ENCODE peak calls at places on chromosomes 2 and 18, in seven cellular contexts. G is H1, S is GM23248, E is astrocyte, D is OCI-LY7, Y is neuronal stem cell, L is HCT116. M is an unnamed sample.

GRCh38 chr2:239027431-239028252 is 179.8 kb downstream of the TWIST2 start:
- DNase-seq in G (no peak), S (peak), E (no peak), D (no peak), Y (no peak), L (no peak), M (no peak)

GRCh38 chr2:156456616-156457015 is 20.4 kb downstream of the GPD2 start:
- DNase-seq in G (no peak), S (peak), E (peak), D (no peak), Y (no peak), L (no peak), M (no peak)

GRCh38 chr2:227098162-227098515 is 65.9 kb downstream of the COL4A4 start:
- DNase-seq in G (no peak), S (no peak), E (no peak), D (no peak), Y (no peak), L (no peak), M (no peak)

GRCh38 chr2:47309952-47310800 is 92.8 kb upstream of the MSH2 start:
- DNase-seq in G (no peak), S (peak), E (peak), D (peak), Y (no peak), L (no peak), M (no peak)

GRCh38 chr2:218002792-218003191 is at the start of gene TNS1:
- DNase-seq in G (no peak), S (peak), E (peak), D (no peak), Y (no peak), L (no peak), M (no peak)

GRCh38 chr18:49020621-49021021 is 69.9 kb upstream of the SMAD7 start:
- DNase-seq in G (no peak), S (peak), E (peak), D (no peak), Y (no peak), L (no peak), M (no peak)

GRCh38 chr2:239324456-239324855 is 76.4 kb downstream of the HDAC4 start:
- DNase-seq in G (no peak), S (no peak), E (no peak), D (no peak), Y (no peak), L (no peak), M (no peak)

GRCh38 chr2:211512746-211513145 is 956.3 kb downstream of the CPS1 start:
- DNase-seq in G (no peak), S (no peak), E (no peak), D (no peak), Y (no peak), L (no peak), M (no peak)

GRCh38 chr2:239820836-239821693 is 204.1 kb downstream of the NDUFA10 start:
- DNase-seq in G (no peak), S (no peak), E (no peak), D (no peak), Y (no peak), L (no peak), M (no peak)

GRCh38 chr2:100242891-100243670 is 79.2 kb downstream of the LONRF2 start:
- DNase-seq in G (no peak), S (peak), E (peak), D (peak), Y (peak), L (peak), M (peak)

GRCh38 chr18:54984908-54985307 is 25.6 kb upstream of the CCDC68 start:
- DNase-seq in G (no peak), S (no peak), E (no peak), D (no peak), Y (no peak), L (no peak), M (no peak)

GRCh38 chr2:217431577-217432269 is 571.1 kb downstream of the TNS1 start:
- DNase-seq in G (no peak), S (peak), E (no peak), D (no peak), Y (no peak), L (no peak), M (no peak)

GRCh38 chr2:130288467-130289403 is 54.0 kb upstream of the IMP4 start:
- DNase-seq in G (peak), S (no peak), E (no peak), D (no peak), Y (no peak), L (peak), M (no peak)

GRCh38 chr2:161983896-161984295 is 90.1 kb downstream of the DPP4 start:
- DNase-seq in G (no peak), S (peak), E (peak), D (no peak), Y (no peak), L (no peak), M (no peak)

GRCh38 chr2:3217646-3218045 is 160.0 kb downstream of the EIPR1 start:
- DNase-seq in G (no peak), S (no peak), E (no peak), D (no peak), Y (no peak), L (no peak), M (no peak)

GRCh38 chr2:221716434-221717303 is 144.6 kb upstream of the EPHA4 start:
- DNase-seq in G (no peak), S (peak), E (peak), D (no peak), Y (no peak), L (no peak), M (peak)

GRCh38 chr2:7020939-7021470 is 103.8 kb downstream of the RNF144A start:
- DNase-seq in G (no peak), S (no peak), E (no peak), D (no peak), Y (no peak), L (no peak), M (no peak)

GRCh38 chr2:207896525-207897295 is 127.0 kb upstream of the FZD5 start:
- DNase-seq in G (peak), S (no peak), E (no peak), D (no peak), Y (peak), L (no peak), M (no peak)
- H2AFZ ChIP-seq in G (no peak), S (no peak), E (no peak), D (no peak), Y (no peak), L (no peak), M (no peak)

GRCh38 chr18:44584900-44585299 is 95.8 kb upstream of the SETBP1 start:
- DNase-seq in G (no peak), S (no peak), E (no peak), D (no peak), Y (no peak), L (no peak), M (no peak)

GRCh38 chr18:44579028-44579692 is 101.5 kb upstream of the SETBP1 start:
- DNase-seq in G (no peak), S (peak), E (peak), D (peak), Y (peak), L (no peak), M (no peak)

GRCh38 chr18:44582432-44582831 is 98.3 kb upstream of the SETBP1 start:
- DNase-seq in G (no peak), S (no peak), E (no peak), D (no peak), Y (no peak), L (no peak), M (no peak)

GRCh38 chr18:44580159-44580558 is 100.5 kb upstream of the SETBP1 start:
- DNase-seq in G (no peak), S (no peak), E (no peak), D (no peak), Y (no peak), L (no peak), M (no peak)

GRCh38 chr18:44579745-44580144 is 100.9 kb upstream of the SETBP1 start:
- DNase-seq in G (no peak), S (peak), E (peak), D (no peak), Y (no peak), L (no peak), M (no peak)
- H2AFZ ChIP-seq in G (peak), S (peak), E (peak), D (no peak), Y (no peak), L (no peak), M (no peak)

GRCh38 chr2:140882671-140883620 is 1247.9 kb downstream of the LRP1B start:
- DNase-seq in G (no peak), S (no peak), E (no peak), D (no peak), Y (no peak), L (no peak), M (no peak)

GRCh38 chr2:140876015-140876414 is 1254.8 kb downstream of the LRP1B start:
- DNase-seq in G (no peak), S (no peak), E (no peak), D (peak), Y (no peak), L (no peak), M (no peak)

DNA sequence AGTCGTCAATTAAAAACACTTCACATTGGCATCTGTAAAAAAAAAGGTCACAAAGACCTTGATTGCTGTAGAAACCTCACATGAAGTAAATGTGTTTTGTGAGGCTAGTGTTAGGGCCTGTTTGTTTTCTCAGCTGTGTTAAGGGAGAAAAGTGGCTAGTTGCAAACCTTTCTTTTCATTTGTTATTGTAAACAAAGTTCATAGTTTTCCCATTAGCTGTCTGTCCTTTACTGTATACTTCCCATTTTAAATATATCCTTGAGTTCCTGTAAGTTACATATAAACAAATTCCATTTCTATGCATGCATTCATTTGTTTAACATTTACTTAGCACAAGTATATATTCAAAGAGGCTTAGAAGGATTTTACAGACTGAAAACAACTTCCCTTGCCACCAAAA is 1250.2 kb downstream of the LRP1B start:
- DNase-seq in G (no peak), S (no peak), E (peak), D (no peak), Y (no peak), L (no peak), M (peak)
- H2AFZ ChIP-seq in G (no peak), S (no peak), E (no peak), D (no peak), Y (no peak), L (no peak), M (peak)

DNA sequence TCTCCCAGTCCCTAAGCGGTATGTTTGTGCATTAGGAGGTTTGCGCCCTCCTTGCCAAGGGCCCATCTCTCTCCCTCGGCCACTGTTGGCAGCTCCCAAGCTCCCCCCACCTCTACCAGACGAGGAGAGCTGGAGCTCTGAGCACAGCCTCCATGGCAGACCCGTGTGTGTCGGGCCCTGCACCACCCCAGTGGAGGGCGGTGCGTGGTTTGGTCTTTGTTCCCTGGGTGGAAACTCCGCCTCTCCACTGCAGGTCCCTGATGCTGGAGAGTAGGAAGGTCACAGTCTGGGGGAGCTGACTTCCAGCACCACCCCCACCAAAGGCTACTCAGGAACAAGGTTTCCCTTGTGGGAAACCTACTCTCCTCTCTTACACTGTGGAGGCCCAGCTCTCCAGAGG is 162.6 kb upstream of the FHL2 start:
- DNase-seq in G (no peak), S (no peak), E (no peak), D (no peak), Y (no peak), L (no peak), M (no peak)
- H2AFZ ChIP-seq in G (no peak), S (no peak), E (no peak), D (no peak), Y (no peak), L (no peak), M (no peak)

DNA sequence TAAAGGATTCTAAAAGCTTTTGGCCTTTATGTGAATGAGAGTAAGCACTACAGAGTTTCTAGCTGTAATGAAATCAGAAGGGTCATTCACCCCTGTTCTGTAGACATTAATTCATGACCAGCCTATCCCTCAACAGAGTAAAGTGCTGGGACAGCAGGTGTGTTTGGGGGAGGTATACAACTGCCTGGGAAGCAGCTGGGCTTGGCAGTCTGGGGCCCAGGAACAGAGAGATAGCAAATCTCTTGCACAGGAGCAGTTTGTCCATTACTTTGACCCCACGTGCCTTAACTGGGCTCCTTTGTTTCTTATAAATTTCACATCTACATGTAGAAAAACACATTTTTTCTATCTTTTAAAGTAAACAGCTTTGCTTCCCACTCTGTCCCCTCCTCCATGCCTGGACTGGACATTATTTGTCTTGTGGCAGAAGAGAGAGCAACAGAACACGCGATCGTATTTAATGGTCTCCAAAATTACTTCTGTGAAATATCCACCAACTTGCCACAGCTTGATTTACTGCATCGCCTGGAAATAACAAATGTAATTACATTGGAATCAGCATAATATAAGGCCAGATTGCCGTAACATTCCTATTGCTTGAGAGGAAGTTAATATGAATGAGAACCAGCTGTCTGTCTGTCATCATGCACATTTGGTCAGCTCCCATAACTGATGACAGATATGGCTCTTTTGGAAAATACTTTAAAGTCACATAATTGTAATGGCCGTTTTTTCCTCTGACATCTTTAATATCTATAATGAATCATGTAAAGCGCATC is 263.8 kb downstream of the RBM43 start:
- DNase-seq in G (no peak), S (peak), E (no peak), D (no peak), Y (no peak), L (no peak), M (peak)
- H2AFZ ChIP-seq in G (peak), S (peak), E (no peak), D (no peak), Y (peak), L (no peak), M (no peak)

DNA sequence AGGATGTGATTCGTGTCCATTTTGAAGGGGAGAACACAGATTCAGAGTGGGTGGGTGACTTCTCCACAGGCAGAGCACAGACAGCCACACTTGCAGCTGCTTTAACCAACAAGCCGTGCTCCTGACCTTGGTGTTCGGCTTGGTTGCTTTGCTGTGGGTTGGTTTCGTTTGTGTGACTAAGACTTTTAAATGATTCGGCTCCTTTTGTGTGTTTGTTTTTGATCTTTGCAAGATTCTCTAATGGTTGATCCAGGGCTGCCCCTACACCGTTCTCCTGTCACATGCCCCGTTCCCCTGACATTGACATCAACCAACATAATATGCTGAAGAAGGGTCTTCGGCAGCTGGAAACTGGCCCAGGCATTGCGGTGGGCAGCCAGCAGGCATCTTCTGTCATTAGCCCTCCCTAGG is 95.9 kb upstream of the MBOAT2 start:
- DNase-seq in G (no peak), S (peak), E (peak), D (no peak), Y (no peak), L (no peak), M (no peak)
- H2AFZ ChIP-seq in G (no peak), S (peak), E (peak), D (no peak), Y (peak), L (peak), M (peak)

DNA sequence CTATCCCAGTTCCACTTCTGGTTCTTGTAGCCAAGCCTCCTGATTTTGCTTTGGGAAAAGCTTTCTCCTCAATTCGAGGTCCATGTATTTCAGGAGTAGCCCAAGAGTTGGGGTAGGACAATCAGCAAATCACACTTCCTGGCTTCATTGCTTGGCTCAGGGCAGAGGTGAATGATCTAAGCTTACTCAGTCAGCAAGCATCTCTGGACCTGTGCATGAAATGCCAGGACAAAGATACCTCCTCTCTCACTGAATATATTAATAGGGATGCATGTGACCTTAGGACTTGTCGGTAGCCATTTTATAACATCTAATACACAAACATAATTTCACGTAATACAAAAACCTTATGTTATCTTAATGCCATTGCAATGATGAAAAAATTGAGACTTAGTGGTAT is 373.1 kb downstream of the TGIF1 start:
- DNase-seq in G (no peak), S (no peak), E (no peak), D (no peak), Y (no peak), L (no peak), M (no peak)
- H2AFZ ChIP-seq in G (no peak), S (no peak), E (no peak), D (no peak), Y (no peak), L (no peak), M (no peak)

GRCh38 chr18:32934201-32934600 is 161.4 kb upstream of the KLHL14 start:
- DNase-seq in G (no peak), S (no peak), E (no peak), D (no peak), Y (no peak), L (no peak), M (no peak)
- H2AFZ ChIP-seq in G (no peak), S (no peak), E (no peak), D (peak), Y (no peak), L (no peak), M (no peak)

GRCh38 chr2:16260041-16260440 is 319.7 kb downstream of the MYCN start:
- DNase-seq in G (no peak), S (no peak), E (no peak), D (no peak), Y (no peak), L (no peak), M (no peak)

GRCh38 chr2:16257001-16257724 is 316.8 kb downstream of the MYCN start:
- DNase-seq in G (no peak), S (no peak), E (no peak), D (no peak), Y (no peak), L (no peak), M (no peak)

GRCh38 chr2:16257725-16258028 is 317.3 kb downstream of the MYCN start:
- DNase-seq in G (no peak), S (no peak), E (no peak), D (no peak), Y (no peak), L (no peak), M (no peak)

GRCh38 chr2:16259010-16259409 is 318.7 kb downstream of the MYCN start:
- DNase-seq in G (no peak), S (no peak), E (no peak), D (no peak), Y (no peak), L (no peak), M (no peak)

DNA sequence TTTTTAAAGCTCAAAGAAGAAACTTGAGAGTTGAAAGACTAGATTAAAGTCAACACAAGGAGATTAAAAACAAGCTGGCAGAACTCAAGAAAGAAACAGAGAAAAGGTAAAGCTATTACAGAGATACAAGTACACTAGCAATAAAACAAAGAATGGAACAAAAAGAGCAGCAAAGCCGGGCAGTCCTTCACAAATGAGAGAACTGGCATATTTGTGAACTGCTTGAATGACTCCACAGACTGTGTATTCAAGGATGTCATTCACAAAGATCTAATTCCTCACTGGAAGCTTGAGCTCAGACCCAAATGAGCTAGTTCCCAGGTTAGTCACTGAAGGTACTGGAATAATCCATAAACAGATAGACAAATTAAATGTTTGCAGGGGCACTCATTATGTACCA is 318.0 kb downstream of the MYCN start:
- DNase-seq in G (no peak), S (no peak), E (no peak), D (no peak), Y (no peak), L (no peak), M (no peak)
- H2AFZ ChIP-seq in G (no peak), S (no peak), E (no peak), D (no peak), Y (no peak), L (no peak), M (no peak)

GRCh38 chr2:86226780-86227520 is 27.7 kb downstream of the MRPL35 start:
- DNase-seq in G (no peak), S (no peak), E (no peak), D (no peak), Y (no peak), L (no peak), M (no peak)

GRCh38 chr2:86230961-86231360 is 31.7 kb downstream of the MRPL35 start:
- DNase-seq in G (no peak), S (no peak), E (no peak), D (no peak), Y (no peak), L (no peak), M (no peak)

GRCh38 chr2:86227685-86228084 is 28.4 kb downstream of the MRPL35 start:
- DNase-seq in G (no peak), S (no peak), E (no peak), D (no peak), Y (no peak), L (no peak), M (no peak)

GRCh38 chr2:86231680-86232372 is 32.6 kb downstream of the MRPL35 start:
- DNase-seq in G (no peak), S (no peak), E (no peak), D (no peak), Y (no peak), L (no peak), M (no peak)

GRCh38 chr2:86229221-86229620 is 30.0 kb downstream of the MRPL35 start:
- DNase-seq in G (no peak), S (no peak), E (no peak), D (peak), Y (no peak), L (no peak), M (no peak)
- H2AFZ ChIP-seq in G (no peak), S (no peak), E (no peak), D (peak), Y (no peak), L (no peak), M (no peak)